ENCODE peak calls at places on chromosomes 13 and 19, in eight cellular contexts. G is uterus; M is endodermal cell; B is heart right ventricle; J is caudate nucleus; I is HS-5; X is esophagus squamous epithelium; U is stimulated activated CD8-positive, alpha-beta memory T cell treated with anti-CD3 and anti-CD28 coated beads, Interleukin-15, amount 100 ng/mL, for 24 hours. C is an unnamed sample.

GRCh38 chr13:25928941-25929505 is 122.8 kb downstream of the SHISA2 start:
- DNase-seq in G (no peak), M (no peak), B (no peak), J (no peak), I (no peak), X (no peak), U (no peak), C (no peak)

GRCh38 chr19:31340059-31341025 is 8.9 kb downstream of the TSHZ3 start:
- DNase-seq in G (peak), M (no peak), B (no peak), J (no peak), I (no peak), X (no peak), U (no peak), C (no peak)

GRCh38 chr13:94478913-94479312 is 569 bp downstream of the DCT start:
- DNase-seq in G (no peak), M (no peak), B (no peak), J (no peak), I (no peak), X (no peak), U (no peak), C (no peak)

GRCh38 chr19:8147579-8147978 is 1.8 kb downstream of the FBN3 start:
- DNase-seq in G (no peak), M (no peak), B (no peak), J (no peak), I (no peak), X (no peak), U (no peak), C (no peak)

GRCh38 chr13:80036845-80037504 is 304.0 kb downstream of the SPRY2 start:
- DNase-seq in G (no peak), M (no peak), B (no peak), J (no peak), I (no peak), X (no peak), U (no peak), C (no peak)

GRCh38 chr13:113863511-113864302 is at the start of gene GAS6:
- DNase-seq in G (peak), M (peak), B (peak), J (peak), I (no peak), X (no peak), U (no peak), C (no peak)

GRCh38 chr13:36125841-36126240 is 5.3 kb downstream of the DCLK1 start:
- DNase-seq in G (no peak), M (no peak), B (no peak), J (no peak), I (no peak), X (no peak), U (no peak), C (no peak)

GRCh38 chr13:90416519-90416918 is 931.0 kb upstream of the MIR17HG start:
- DNase-seq in G (no peak), M (peak), B (no peak), J (no peak), I (peak), X (no peak), U (no peak), C (no peak)

GRCh38 chr13:98890920-98891319 is 86.9 kb downstream of the DOCK9 start:
- DNase-seq in G (no peak), M (peak), B (no peak), J (no peak), I (no peak), X (no peak), U (no peak), C (no peak)

GRCh38 chr19:38686530-38686888 is 39.1 kb downstream of the ACTN4 start:
- DNase-seq in G (no peak), M (no peak), B (no peak), J (no peak), I (no peak), X (no peak), U (no peak), C (no peak)

GRCh38 chr13:39527961-39528720 is 74.9 kb downstream of the LHFPL6 start:
- DNase-seq in G (no peak), M (no peak), B (no peak), J (no peak), I (peak), X (no peak), U (no peak), C (no peak)

GRCh38 chr13:98142427-98143156 is at the start of gene FARP1:
- DNase-seq in G (peak), M (peak), B (peak), J (peak), I (no peak), X (no peak), U (no peak), C (peak)

GRCh38 chr19:38061294-38061693 is 154.3 kb downstream of the SIPA1L3 start:
- DNase-seq in G (no peak), M (no peak), B (no peak), J (no peak), I (peak), X (no peak), U (no peak), C (no peak)

GRCh38 chr13:54536112-54536511 is 1507.5 kb downstream of the OLFM4 start:
- DNase-seq in G (no peak), M (no peak), B (no peak), J (no peak), I (no peak), X (no peak), U (no peak), C (no peak)

GRCh38 chr19:18745012-18745735 is 45.9 kb downstream of the COMP start:
- DNase-seq in G (peak), M (peak), B (no peak), J (no peak), I (no peak), X (no peak), U (no peak), C (no peak)

GRCh38 chr13:106917024-106917491 is 349.1 kb upstream of the ARGLU1 start:
- DNase-seq in G (peak), M (no peak), B (peak), J (peak), I (no peak), X (no peak), U (no peak), C (no peak)

GRCh38 chr13:44620057-44620456 is 43.9 kb upstream of the TSC22D1 start:
- DNase-seq in G (no peak), M (no peak), B (no peak), J (no peak), I (peak), X (no peak), U (no peak), C (no peak)

GRCh38 chr19:29526730-29527499 is 1.1 kb downstream of the VSTM2B start:
- DNase-seq in G (no peak), M (peak), B (no peak), J (peak), I (no peak), X (no peak), U (no peak), C (no peak)